ENCODE peak calls at places on chromosomes 1 and 21, in eight cellular contexts. U is GM23338, M is endothelial cell of umbilical vein, I is stomach, J is sigmoid colon, V is prostate gland, G is Panc1, W is breast epithelium. B is an unnamed sample. For H3K27me3, the result is how much of the 10 kb centered on the place peaks cover.

GRCh38 chr1:34488058-34488457 is 266.8 kb upstream of the GJB5 start:
- DNase-seq in W (no peak), J (no peak), M (no peak), V (no peak), U (no peak), I (no peak), G (no peak), B (no peak)

GRCh38 chr1:235999259-235999925 is 65.5 kb downstream of the NID1 start:
- DNase-seq in V (no peak), U (no peak), J (no peak), I (no peak), W (no peak), M (peak), G (peak), B (no peak)

GRCh38 chr1:53450225-53450624 is 9.0 kb upstream of the DMRTB1 start:
- DNase-seq in W (no peak), U (peak), V (no peak), I (no peak), J (no peak), G (no peak), M (no peak), B (no peak)

GRCh38 chr1:114114751-114115104 is 38.9 kb downstream of the SYT6 start:
- DNase-seq in V (no peak), G (no peak), W (no peak), M (no peak), U (no peak), J (no peak), I (no peak), B (no peak)

GRCh38 chr1:31830065-31830464 is 14.2 kb upstream of the SPOCD1 start:
- DNase-seq in I (no peak), J (no peak), M (no peak), V (no peak), W (no peak), G (no peak), U (no peak), B (no peak)

GRCh38 chr21:36059823-36060158 is 535 bp downstream of the SETD4 start:
- DNase-seq in W (no peak), M (no peak), G (peak), I (peak), J (peak), V (peak), U (no peak), B (peak)

GRCh38 chr1:162561616-162562451 is at the start of gene UAP1:
- DNase-seq in J (peak), U (peak), G (no peak), V (peak), M (no peak), W (no peak), I (no peak), B (no peak)

GRCh38 chr1:198577444-198577843 is 37.0 kb upstream of the ATP6V1G3 start:
- DNase-seq in G (no peak), I (no peak), U (no peak), V (no peak), W (no peak), M (no peak), J (no peak), B (no peak)

GRCh38 chr1:153519242-153519641 is 16.5 kb downstream of the S100A6 start:
- DNase-seq in I (no peak), J (peak), G (no peak), U (no peak), W (no peak), M (no peak), V (no peak), B (no peak)

GRCh38 chr1:89908993-89909436 is 85.9 kb upstream of the ZNF326 start:
- DNase-seq in I (no peak), V (no peak), W (no peak), J (no peak), G (no peak), M (no peak), U (no peak), B (no peak)

GRCh38 chr1:237972186-237972585 is 81.5 kb upstream of the ZP4 start:
- DNase-seq in W (no peak), U (no peak), J (no peak), G (no peak), M (no peak), V (no peak), I (no peak), B (no peak)

GRCh38 chr1:154945962-154946850 is 9.7 kb upstream of the PMVK start:
- DNase-seq in I (no peak), U (no peak), M (no peak), W (no peak), J (no peak), V (no peak), G (no peak), B (no peak)

GRCh38 chr21:45347712-45348477 is 57.1 kb upstream of the COL18A1 start:
- DNase-seq in M (no peak), U (no peak), V (no peak), I (no peak), J (no peak), G (no peak), W (no peak), B (no peak)

GRCh38 chr1:63703661-63704060 is 70.2 kb upstream of the ROR1 start:
- DNase-seq in J (peak), V (no peak), M (no peak), U (no peak), I (no peak), W (no peak), G (no peak), B (no peak)

GRCh38 chr1:12339410-12339809 is 109.6 kb downstream of the VPS13D start:
- DNase-seq in J (no peak), U (peak), G (no peak), M (no peak), W (no peak), I (no peak), V (no peak), B (no peak)

GRCh38 chr21:9755611-9756010 is 765.8 kb upstream of the TPTE start:
- DNase-seq in I (no peak), V (no peak), U (no peak), J (no peak), G (no peak), M (no peak), W (no peak), B (no peak)

GRCh38 chr1:216119600-216119999 is 303.6 kb downstream of the USH2A start:
- DNase-seq in W (no peak), G (no peak), V (no peak), U (peak), M (no peak), I (no peak), J (no peak), B (no peak)

GRCh38 chr1:10771789-10772188 is 24.7 kb downstream of the CASZ1 start:
- DNase-seq in V (peak), G (no peak), I (no peak), U (no peak), J (no peak), W (no peak), M (no peak), B (no peak)

GRCh38 chr21:19048088-19048672 is 644.6 kb upstream of the TMPRSS15 start:
- DNase-seq in V (no peak), J (no peak), M (no peak), I (no peak), G (no peak), U (no peak), W (no peak), B (no peak)

GRCh38 chr1:60904079-60904852 is 178.1 kb upstream of the NFIA start:
- DNase-seq in U (no peak), I (no peak), W (peak), G (no peak), M (no peak), V (no peak), J (no peak), B (no peak)

GRCh38 chr1:42949312-42950145 is 9.1 kb downstream of the SLC2A1 start:
- DNase-seq in I (no peak), G (no peak), V (no peak), M (peak), U (peak), W (no peak), J (no peak), B (no peak)

DNA sequence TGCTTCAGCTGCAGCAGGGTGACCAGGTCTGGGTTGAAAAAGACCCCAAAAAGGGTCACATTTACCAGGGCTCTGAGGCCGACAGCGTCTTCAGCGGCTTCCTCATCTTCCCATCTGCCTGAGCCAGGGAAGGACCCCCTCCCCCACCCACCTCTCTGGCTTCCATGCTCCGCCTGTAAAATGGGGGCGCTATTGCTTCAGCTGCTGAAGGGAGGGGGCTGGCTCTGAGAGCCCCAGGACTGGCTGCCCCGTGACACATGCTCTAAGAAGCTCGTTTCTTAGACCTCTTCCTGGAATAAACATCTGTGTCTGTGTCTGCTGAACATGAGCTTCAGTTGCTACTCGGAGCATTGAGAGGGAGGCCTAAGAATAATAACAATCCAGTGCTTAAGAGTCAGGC is 2.9 kb downstream of the C1QA start:
- DNase-seq in W (no peak), U (peak), G (no peak), I (no peak), V (no peak), M (peak), J (no peak), B (peak)
- H3K27ac ChIP-seq in W (no peak), U (no peak), G (no peak), I (no peak), V (no peak), M (no peak), J (no peak), B (no peak)

GRCh38 chr1:7352364-7352763 is 418.7 kb upstream of the VAMP3 start:
- DNase-seq in U (no peak), V (no peak), M (no peak), J (no peak), G (no peak), W (no peak), I (no peak), B (no peak)

GRCh38 chr1:7358346-7358745 is 412.8 kb upstream of the VAMP3 start:
- DNase-seq in J (no peak), V (no peak), G (no peak), I (no peak), U (no peak), M (no peak), W (no peak), B (no peak)

GRCh38 chr1:7355646-7356045 is 415.4 kb upstream of the VAMP3 start:
- DNase-seq in I (no peak), G (no peak), M (no peak), J (no peak), V (no peak), U (no peak), W (no peak), B (no peak)

GRCh38 chr1:7352974-7353373 is 418.1 kb upstream of the VAMP3 start:
- DNase-seq in W (no peak), J (no peak), M (no peak), U (no peak), G (no peak), I (no peak), V (no peak), B (no peak)

DNA sequence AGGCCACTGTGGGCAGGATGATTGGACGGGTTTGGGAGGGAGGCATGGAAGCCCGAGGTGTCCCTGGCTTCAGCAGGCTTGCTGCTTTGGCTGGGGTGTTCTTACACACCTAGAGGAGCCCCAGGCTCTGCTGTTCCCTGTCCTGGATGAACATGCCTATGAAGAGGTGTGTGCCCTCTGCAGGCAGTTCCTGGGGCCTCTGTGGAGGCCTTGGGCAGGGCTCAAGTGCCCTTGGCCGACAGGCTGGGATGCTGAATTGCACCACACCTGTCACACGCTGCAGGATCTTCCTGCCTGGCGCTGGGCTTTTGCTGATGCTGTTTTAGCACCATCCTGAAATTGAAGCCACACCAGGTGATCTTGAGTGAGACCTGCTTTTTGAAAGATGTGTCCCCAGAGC is 415.0 kb upstream of the VAMP3 start:
- DNase-seq in U (no peak), V (no peak), G (no peak), W (no peak), J (no peak), I (no peak), M (no peak), B (no peak)
- TF ChIP-seq POLR2AphosphoS5 in U (no peak), V (no peak), G (no peak), W (no peak), J (no peak), I (no peak), M (no peak), B (no peak)

DNA sequence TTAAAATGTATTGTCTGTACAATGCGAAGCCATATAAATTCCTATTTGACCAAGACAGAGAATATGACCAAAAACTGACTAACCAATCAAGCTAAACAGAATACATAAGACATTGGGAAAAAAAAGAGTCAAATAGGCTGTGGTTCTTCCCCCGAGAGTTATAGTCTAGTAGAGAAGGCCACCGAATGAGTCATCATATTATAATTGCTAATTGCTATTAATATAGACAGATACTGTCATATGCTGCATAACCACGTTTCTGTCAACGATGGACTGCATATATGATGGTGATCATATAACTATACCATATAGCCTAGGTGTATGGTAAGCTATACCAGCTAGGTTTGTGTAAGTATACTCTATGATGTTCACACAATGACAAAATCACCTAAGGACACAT is 82.5 kb downstream of the WDR64 start:
- DNase-seq in W (no peak), G (no peak), V (no peak), J (no peak), M (no peak), U (no peak), I (no peak), B (no peak)
- H3K27me3 ChIP-seq in W (under half), G (under half), V (under half), J (under half), M (under half), U (under half), I (under half), B (under half)

DNA sequence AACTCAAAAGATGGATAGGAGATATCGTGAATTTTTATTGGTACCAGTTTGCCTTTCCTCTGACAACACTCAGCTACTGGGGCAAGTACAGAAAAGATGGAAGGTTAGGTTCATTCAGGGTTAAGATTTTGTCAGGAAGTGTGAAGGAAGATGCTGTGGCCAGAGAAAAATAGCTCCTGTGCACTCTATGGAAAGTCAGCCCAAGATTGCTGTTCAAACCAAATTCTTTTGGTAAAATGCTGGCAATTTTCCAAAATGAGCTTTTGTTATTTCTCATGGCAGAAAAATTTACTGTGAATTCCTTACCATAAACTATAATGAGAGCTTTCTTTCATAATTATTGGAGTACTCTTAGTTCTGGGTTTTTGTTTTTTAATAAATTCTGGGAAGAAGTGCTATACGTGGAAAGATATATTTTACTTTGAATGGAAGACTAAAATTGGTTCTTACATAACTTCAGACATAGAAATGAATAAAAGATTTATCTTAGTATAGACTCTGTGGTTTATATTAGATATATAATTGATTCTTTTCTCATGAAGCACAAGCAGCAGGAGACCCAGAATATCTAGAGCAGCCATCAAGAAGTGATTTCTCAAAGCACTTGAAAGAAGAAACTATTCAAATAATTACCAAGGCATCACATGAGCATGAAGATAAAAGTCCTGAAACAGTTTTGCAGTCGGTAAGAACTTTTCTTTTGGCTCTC is 112.2 kb downstream of the USP25 start:
- DNase-seq in I (no peak), V (no peak), M (peak), J (no peak), G (no peak), U (no peak), W (no peak), B (no peak)
- H3K27ac ChIP-seq in I (no peak), V (no peak), M (peak), J (no peak), G (no peak), U (no peak), W (no peak), B (no peak)

GRCh38 chr1:217228689-217229088 is 402.2 kb downstream of the GPATCH2 start:
- DNase-seq in J (no peak), M (no peak), V (no peak), U (no peak), W (no peak), G (no peak), I (no peak), B (no peak)
- TF ChIP-seq POLR2AphosphoS5 in J (no peak), M (no peak), V (no peak), U (no peak), W (no peak), G (no peak), I (no peak), B (no peak)

GRCh38 chr1:206029484-206029883 is 5.8 kb upstream of the CTSE start:
- DNase-seq in M (no peak), U (no peak), V (peak), G (no peak), J (peak), I (no peak), W (peak), B (no peak)

GRCh38 chr1:206035027-206035426 is 11.3 kb upstream of the CTSE start:
- DNase-seq in U (no peak), J (no peak), G (no peak), M (no peak), I (peak), V (peak), W (no peak), B (peak)

GRCh38 chr1:206030714-206031113 is 7.0 kb upstream of the CTSE start:
- DNase-seq in M (peak), J (peak), W (peak), U (peak), G (peak), I (peak), V (peak), B (peak)

GRCh38 chr1:206036661-206037455 is 13.2 kb upstream of the CTSE start:
- DNase-seq in I (no peak), M (no peak), J (no peak), W (no peak), U (no peak), G (no peak), V (no peak), B (no peak)

GRCh38 chr1:206032356-206033140 is 8.9 kb upstream of the CTSE start:
- DNase-seq in V (no peak), M (peak), W (no peak), J (no peak), G (no peak), I (no peak), U (no peak), B (no peak)
- H3K27me3 ChIP-seq in V (under half), M (under half), W (under half), J (under half), G (under half), I (under half), U (under half), B (under half)

DNA sequence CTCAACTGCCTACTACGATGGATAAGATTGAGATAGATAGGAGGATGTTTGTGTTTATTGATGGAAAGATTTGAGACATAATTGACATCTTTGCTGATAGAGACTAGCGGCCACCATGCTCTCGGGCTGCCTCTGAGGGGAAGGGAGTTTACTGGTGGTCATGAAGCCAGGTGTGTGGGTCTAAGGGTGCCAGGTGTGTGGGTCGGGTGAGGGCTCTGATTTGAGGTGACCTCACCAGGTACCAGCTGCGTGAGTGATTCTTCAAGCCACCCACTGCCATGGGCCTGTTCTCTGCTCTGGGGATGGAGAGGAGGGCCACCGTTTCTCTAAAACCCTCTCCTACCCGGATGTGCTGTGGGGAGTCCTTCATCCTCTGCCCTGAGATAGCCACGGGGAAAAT is 3.1 kb downstream of the UBASH3A start:
- DNase-seq in M (no peak), I (no peak), V (no peak), U (no peak), J (peak), W (no peak), G (no peak), B (no peak)
- H3K27ac ChIP-seq in M (no peak), I (no peak), V (no peak), U (no peak), J (no peak), W (no peak), G (no peak), B (no peak)